ENCODE peak calls at places on chromosomes 13 and 19, in ten cellular contexts. M is upper lobe of right lung; H is psoas muscle; Z is uterus; S is Peyer's patch; E is brain microvascular endothelial cell; W is adrenal gland; T is PC-3; C is stomach; Q is CD8-positive, alpha-beta T cell. L is an unnamed sample.

GRCh38 chr13:41178040-41178439 is 16.3 kb downstream of the KBTBD7 start:
- DNase-seq in M (no peak), H (no peak), Z (no peak), S (no peak), E (no peak), W (no peak), T (no peak), C (no peak), Q (no peak), L (no peak)

GRCh38 chr13:49410477-49410876 is 33.4 kb downstream of the CAB39L start:
- DNase-seq in M (no peak), H (no peak), Z (no peak), S (no peak), E (no peak), W (no peak), T (no peak), C (no peak), Q (no peak), L (no peak)

GRCh38 chr13:50449465-50449864 is 394.0 kb downstream of the DLEU7 start:
- DNase-seq in M (no peak), H (no peak), Z (no peak), S (no peak), E (no peak), W (no peak), T (no peak), C (no peak), Q (no peak), L (no peak)

GRCh38 chr19:53019684-53020083 is 6.0 kb downstream of the ERVV-1 start:
- DNase-seq in M (no peak), H (no peak), Z (no peak), S (peak; percentile 46), E (no peak), W (no peak), T (no peak), C (no peak), Q (no peak), L (no peak)

GRCh38 chr19:38221919-38222828 is 1.8 kb downstream of the DPF1 start:
- DNase-seq in M (no peak), H (no peak), Z (no peak), S (no peak), E (no peak), W (no peak), T (no peak), C (no peak), Q (no peak), L (no peak)

GRCh38 chr13:78881746-78882145 is 222.8 kb upstream of the OBI1 start:
- DNase-seq in M (no peak), H (no peak), Z (no peak), S (no peak), E (no peak), W (no peak), T (no peak), C (no peak), Q (no peak), L (no peak)

GRCh38 chr19:42203700-42204099 is 13.8 kb downstream of the DEDD2 start:
- DNase-seq in M (no peak), H (no peak), Z (no peak), S (no peak), E (no peak), W (no peak), T (no peak), C (no peak), Q (no peak), L (no peak)

GRCh38 chr19:33194527-33194883 is 375 bp downstream of the LRP3 start:
- DNase-seq in M (peak; percentile 65), H (no peak), Z (no peak), S (no peak), E (no peak), W (no peak), T (no peak), C (no peak), Q (no peak), L (no peak)

GRCh38 chr13:51825165-51825592 is 19.8 kb downstream of the TMEM272 start:
- DNase-seq in M (no peak), H (no peak), Z (no peak), S (no peak), E (no peak), W (no peak), T (no peak), C (no peak), Q (no peak), L (no peak)

GRCh38 chr19:43711751-43712355 is 4.0 kb upstream of the IRGC start:
- DNase-seq in M (no peak), H (no peak), Z (no peak), S (peak; percentile 59), E (no peak), W (no peak), T (peak; percentile 19), C (no peak), Q (no peak), L (no peak)

GRCh38 chr13:40503966-40504591 is 162.4 kb downstream of the FOXO1 start:
- DNase-seq in M (no peak), H (no peak), Z (no peak), S (no peak), E (peak; percentile 100), W (no peak), T (peak; percentile 86), C (no peak), Q (no peak), L (peak; percentile 53)

GRCh38 chr13:50476579-50476978 is 366.9 kb downstream of the DLEU7 start:
- DNase-seq in M (no peak), H (no peak), Z (no peak), S (no peak), E (no peak), W (no peak), T (no peak), C (no peak), Q (no peak), L (no peak)

GRCh38 chr13:24659239-24659638 is 21.0 kb upstream of the ATP12A start:
- DNase-seq in M (no peak), H (no peak), Z (no peak), S (no peak), E (no peak), W (no peak), T (peak; percentile 17), C (no peak), Q (no peak), L (no peak)

GRCh38 chr19:5881543-5882299 is 11.4 kb upstream of the FUT5 start:
- DNase-seq in M (no peak), H (no peak), Z (no peak), S (no peak), E (no peak), W (no peak), T (no peak), C (no peak), Q (no peak), L (no peak)

GRCh38 chr19:11018179-11018578 is 57.3 kb downstream of the SMARCA4 start:
- DNase-seq in M (no peak), H (no peak), Z (peak; percentile 56), S (peak; percentile 62), E (no peak), W (no peak), T (no peak), C (no peak), Q (no peak), L (no peak)
- H3K36me3 ChIP-seq in M (peaks cover 97% of the 10 kb centered on the region), H (peaks cover 5% of the 10 kb centered on the region), Z (no peaks in the 10 kb centered on the region), S (no peaks in the 10 kb centered on the region), E (peaks cover 85% of the 10 kb centered on the region), W (peaks cover 89% of the 10 kb centered on the region), T (peaks cover 72% of the 10 kb centered on the region), C (peaks cover 100% of the 10 kb centered on the region), Q (peaks cover 55% of the 10 kb centered on the region), L (peaks cover 59% of the 10 kb centered on the region)

GRCh38 chr19:1977116-1977515 is 36.1 kb downstream of the CSNK1G2 start:
- DNase-seq in M (no peak), H (no peak), Z (no peak), S (no peak), E (no peak), W (no peak), T (no peak), C (no peak), Q (no peak), L (no peak)
- H3K4me3 ChIP-seq in M (no peak overlapping the region), H (no peak overlapping the region), Z (no peak overlapping the region), S (no peak overlapping the region), E (no peak overlapping the region), W (no peak overlapping the region), T (no peak overlapping the region), C (no peak overlapping the region), Q (no peak overlapping the region), L (no peak overlapping the region)

GRCh38 chr13:66855110-66855509 is 375.0 kb downstream of the PCDH9 start:
- DNase-seq in M (no peak), H (no peak), Z (no peak), S (no peak), E (no peak), W (no peak), T (no peak), C (no peak), Q (no peak), L (no peak)

GRCh38 chr13:66849706-66850105 is 380.4 kb downstream of the PCDH9 start:
- DNase-seq in M (no peak), H (no peak), Z (no peak), S (no peak), E (no peak), W (no peak), T (no peak), C (no peak), Q (no peak), L (no peak)

GRCh38 chr13:66858163-66858562 is 372.0 kb downstream of the PCDH9 start:
- DNase-seq in M (no peak), H (no peak), Z (no peak), S (no peak), E (no peak), W (no peak), T (no peak), C (no peak), Q (no peak), L (no peak)

GRCh38 chr13:66859078-66859477 is 371.1 kb downstream of the PCDH9 start:
- DNase-seq in M (no peak), H (no peak), Z (no peak), S (no peak), E (no peak), W (no peak), T (no peak), C (no peak), Q (no peak), L (no peak)

DNA sequence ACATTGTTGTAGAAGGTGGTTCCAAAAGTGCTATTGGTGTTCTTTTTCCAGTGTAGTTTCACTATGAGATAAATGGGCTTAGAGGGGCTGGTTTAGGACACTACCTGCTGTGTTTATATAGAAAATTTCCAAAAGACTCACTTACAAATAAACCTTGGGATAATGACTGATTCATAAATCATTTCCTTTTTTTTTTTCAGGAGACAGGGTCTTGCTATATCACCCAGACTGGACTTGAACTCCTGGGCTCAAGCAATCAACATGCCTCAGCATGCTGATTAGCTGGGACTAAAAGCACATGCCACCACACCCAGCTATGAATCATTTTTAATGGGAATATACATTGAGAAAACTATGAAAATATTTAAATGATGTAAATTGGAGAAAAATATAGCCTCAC is 376.6 kb downstream of the PCDH9 start:
- DNase-seq in M (no peak), H (no peak), Z (no peak), S (no peak), E (no peak), W (no peak), T (no peak), C (no peak), Q (no peak), L (no peak)
- TF ChIP-seq CTCF in M (no peak), H (no peak), Z (no peak), S (no peak), E (no peak), W (no peak), T (no peak), C (no peak), Q (no peak), L (no peak)

DNA sequence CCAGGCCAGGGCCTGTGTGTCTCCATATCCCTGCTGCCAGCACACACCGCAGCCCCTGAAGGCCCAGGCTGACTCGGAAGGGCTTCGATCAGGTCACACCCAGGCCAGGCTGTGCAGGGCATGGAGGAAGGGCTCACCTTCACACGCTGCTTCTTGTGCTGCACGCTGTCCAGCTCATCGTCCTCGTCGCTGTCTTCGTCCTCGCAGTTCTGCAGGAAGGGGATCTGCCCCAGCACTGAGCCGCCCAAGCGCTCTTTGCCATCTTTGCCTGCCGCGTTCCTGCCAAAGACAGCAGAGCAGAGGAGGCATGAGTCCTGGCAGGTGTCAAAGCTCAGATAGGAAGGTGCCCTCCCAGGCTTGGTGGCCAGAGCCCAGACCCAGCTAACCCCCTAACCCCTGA is 13.7 kb upstream of the PRKD2 start:
- DNase-seq in M (peak; percentile 62), H (no peak), Z (no peak), S (no peak), E (no peak), W (no peak), T (no peak), C (no peak), Q (no peak), L (no peak)
- H3K36me3 ChIP-seq in M (peaks cover 85% of the 10 kb centered on the region), H (no peaks in the 10 kb centered on the region), Z (no peaks in the 10 kb centered on the region), S (no peaks in the 10 kb centered on the region), E (peaks cover 74% of the 10 kb centered on the region), W (peaks cover 75% of the 10 kb centered on the region), T (peaks cover 30% of the 10 kb centered on the region), C (peaks cover 100% of the 10 kb centered on the region), Q (peaks cover 37% of the 10 kb centered on the region), L (peaks cover 64% of the 10 kb centered on the region)

L was measured in BJ.